ENCODE peak calls at places on chromosomes 3 and 15, in eight cellular contexts. One of them, this sample, is unnamed.
A peak's percentile ranks its signal among the peaks of the same experiment; 100 is the strongest.

GRCh38 chr3:31268868-31269267 is 263.9 kb upstream of the STT3B start:
- DNase-seq in A549: no peak
- DNase-seq in SK-N-SH: no peak
- DNase-seq in neural crest cell: no peak
- DNase-seq in DMS53: no peak
- DNase-seq in stimulated activated CD4-positive, alpha-beta T cell treated with anti-CD3 and anti-CD28 coated beads, Interleukin-12 subunit alpha, Interleukin-12 subunit beta, amount 100 ng/mL, for 24 hours: no peak
- DNase-seq in cardiac muscle cell: no peak
- DNase-seq in RPMI7951: no peak
- DNase-seq in this sample: no peak

GRCh38 chr3:143613226-143613625 is 235.0 kb downstream of the SLC9A9 start:
- DNase-seq in A549: no peak
- DNase-seq in SK-N-SH: no peak
- DNase-seq in neural crest cell: no peak
- DNase-seq in DMS53: no peak
- DNase-seq in stimulated activated CD4-positive, alpha-beta T cell treated with anti-CD3 and anti-CD28 coated beads, Interleukin-12 subunit alpha, Interleukin-12 subunit beta, amount 100 ng/mL, for 24 hours: no peak
- DNase-seq in cardiac muscle cell: peak; percentile 34
- DNase-seq in RPMI7951: no peak
- DNase-seq in this sample: no peak

GRCh38 chr3:13624671-13625125 is 75.8 kb downstream of the FBLN2 start:
- DNase-seq in A549: no peak
- DNase-seq in SK-N-SH: no peak
- DNase-seq in neural crest cell: no peak
- DNase-seq in DMS53: no peak
- DNase-seq in stimulated activated CD4-positive, alpha-beta T cell treated with anti-CD3 and anti-CD28 coated beads, Interleukin-12 subunit alpha, Interleukin-12 subunit beta, amount 100 ng/mL, for 24 hours: no peak
- DNase-seq in cardiac muscle cell: no peak
- DNase-seq in RPMI7951: no peak
- DNase-seq in this sample: no peak

GRCh38 chr3:3853584-3853983 is 54.4 kb downstream of the LRRN1 start:
- DNase-seq in A549: no peak
- DNase-seq in SK-N-SH: no peak
- DNase-seq in neural crest cell: no peak
- DNase-seq in DMS53: no peak
- DNase-seq in stimulated activated CD4-positive, alpha-beta T cell treated with anti-CD3 and anti-CD28 coated beads, Interleukin-12 subunit alpha, Interleukin-12 subunit beta, amount 100 ng/mL, for 24 hours: no peak
- DNase-seq in cardiac muscle cell: no peak
- DNase-seq in RPMI7951: no peak
- DNase-seq in this sample: no peak

GRCh38 chr3:88150371-88150770 is 612 bp downstream of the C3orf38 start:
- DNase-seq in A549: no peak
- DNase-seq in SK-N-SH: peak; percentile 9
- DNase-seq in neural crest cell: no peak
- DNase-seq in DMS53: peak; percentile 4
- DNase-seq in stimulated activated CD4-positive, alpha-beta T cell treated with anti-CD3 and anti-CD28 coated beads, Interleukin-12 subunit alpha, Interleukin-12 subunit beta, amount 100 ng/mL, for 24 hours: no peak
- DNase-seq in cardiac muscle cell: peak; percentile 25
- DNase-seq in RPMI7951: no peak
- DNase-seq in this sample: no peak

GRCh38 chr3:34377961-34378360 is 579.5 kb downstream of the PDCD6IP start:
- DNase-seq in A549: no peak
- DNase-seq in SK-N-SH: no peak
- DNase-seq in neural crest cell: no peak
- DNase-seq in DMS53: no peak
- DNase-seq in stimulated activated CD4-positive, alpha-beta T cell treated with anti-CD3 and anti-CD28 coated beads, Interleukin-12 subunit alpha, Interleukin-12 subunit beta, amount 100 ng/mL, for 24 hours: no peak
- DNase-seq in cardiac muscle cell: no peak
- DNase-seq in RPMI7951: no peak
- DNase-seq in this sample: no peak

GRCh38 chr3:184459355-184459754 is 79.5 kb downstream of the CHRD start:
- DNase-seq in A549: no peak
- DNase-seq in SK-N-SH: no peak
- DNase-seq in neural crest cell: no peak
- DNase-seq in DMS53: peak; percentile 12
- DNase-seq in stimulated activated CD4-positive, alpha-beta T cell treated with anti-CD3 and anti-CD28 coated beads, Interleukin-12 subunit alpha, Interleukin-12 subunit beta, amount 100 ng/mL, for 24 hours: no peak
- DNase-seq in cardiac muscle cell: peak; percentile 59
- DNase-seq in RPMI7951: peak; percentile 83
- DNase-seq in this sample: no peak

GRCh38 chr15:30865257-30865656 is 38.5 kb upstream of the FAN1 start:
- DNase-seq in A549: no peak
- DNase-seq in SK-N-SH: no peak
- DNase-seq in neural crest cell: no peak
- DNase-seq in DMS53: peak; percentile 72
- DNase-seq in stimulated activated CD4-positive, alpha-beta T cell treated with anti-CD3 and anti-CD28 coated beads, Interleukin-12 subunit alpha, Interleukin-12 subunit beta, amount 100 ng/mL, for 24 hours: no peak
- DNase-seq in cardiac muscle cell: no peak
- DNase-seq in RPMI7951: no peak
- DNase-seq in this sample: no peak

GRCh38 chr3:7271631-7272030 is 410.7 kb downstream of the GRM7 start:
- DNase-seq in A549: no peak
- DNase-seq in SK-N-SH: no peak
- DNase-seq in neural crest cell: no peak
- DNase-seq in DMS53: peak; percentile 0
- DNase-seq in stimulated activated CD4-positive, alpha-beta T cell treated with anti-CD3 and anti-CD28 coated beads, Interleukin-12 subunit alpha, Interleukin-12 subunit beta, amount 100 ng/mL, for 24 hours: no peak
- DNase-seq in cardiac muscle cell: no peak
- DNase-seq in RPMI7951: no peak
- DNase-seq in this sample: no peak

GRCh38 chr3:6605245-6605644 is 255.7 kb upstream of the GRM7 start:
- DNase-seq in A549: no peak
- DNase-seq in SK-N-SH: no peak
- DNase-seq in neural crest cell: no peak
- DNase-seq in DMS53: peak; percentile 1
- DNase-seq in stimulated activated CD4-positive, alpha-beta T cell treated with anti-CD3 and anti-CD28 coated beads, Interleukin-12 subunit alpha, Interleukin-12 subunit beta, amount 100 ng/mL, for 24 hours: no peak
- DNase-seq in cardiac muscle cell: no peak
- DNase-seq in RPMI7951: no peak
- DNase-seq in this sample: no peak

GRCh38 chr15:41546846-41547786 is 3.1 kb upstream of the RPAP1 start:
- DNase-seq in A549: peak; percentile 29
- DNase-seq in SK-N-SH: no peak
- DNase-seq in neural crest cell: no peak
- DNase-seq in DMS53: peak; percentile 37
- DNase-seq in stimulated activated CD4-positive, alpha-beta T cell treated with anti-CD3 and anti-CD28 coated beads, Interleukin-12 subunit alpha, Interleukin-12 subunit beta, amount 100 ng/mL, for 24 hours: no peak
- DNase-seq in cardiac muscle cell: peak; percentile 36
- DNase-seq in RPMI7951: peak; percentile 83
- DNase-seq in this sample: no peak

GRCh38 chr3:137148917-137149316 is 191.1 kb downstream of the IL20RB start:
- DNase-seq in A549: no peak
- DNase-seq in SK-N-SH: no peak
- DNase-seq in neural crest cell: no peak
- DNase-seq in DMS53: no peak
- DNase-seq in stimulated activated CD4-positive, alpha-beta T cell treated with anti-CD3 and anti-CD28 coated beads, Interleukin-12 subunit alpha, Interleukin-12 subunit beta, amount 100 ng/mL, for 24 hours: no peak
- DNase-seq in cardiac muscle cell: no peak
- DNase-seq in RPMI7951: no peak
- DNase-seq in this sample: no peak

GRCh38 chr15:55823699-55824098 is 80.7 kb upstream of the PRTG start:
- DNase-seq in A549: no peak
- DNase-seq in SK-N-SH: no peak
- DNase-seq in neural crest cell: no peak
- DNase-seq in DMS53: no peak
- DNase-seq in stimulated activated CD4-positive, alpha-beta T cell treated with anti-CD3 and anti-CD28 coated beads, Interleukin-12 subunit alpha, Interleukin-12 subunit beta, amount 100 ng/mL, for 24 hours: no peak
- DNase-seq in cardiac muscle cell: peak; percentile 66
- DNase-seq in RPMI7951: no peak
- DNase-seq in this sample: no peak

GRCh38 chr3:175608351-175608750 is 749.2 kb downstream of the NAALADL2 start:
- DNase-seq in A549: no peak
- DNase-seq in SK-N-SH: no peak
- DNase-seq in neural crest cell: no peak
- DNase-seq in DMS53: no peak
- DNase-seq in stimulated activated CD4-positive, alpha-beta T cell treated with anti-CD3 and anti-CD28 coated beads, Interleukin-12 subunit alpha, Interleukin-12 subunit beta, amount 100 ng/mL, for 24 hours: no peak
- DNase-seq in cardiac muscle cell: no peak
- DNase-seq in RPMI7951: no peak
- DNase-seq in this sample: no peak

GRCh38 chr3:106198828-106199194 is 330.0 kb upstream of the CBLB start:
- DNase-seq in A549: no peak
- DNase-seq in SK-N-SH: no peak
- DNase-seq in neural crest cell: no peak
- DNase-seq in DMS53: no peak
- DNase-seq in stimulated activated CD4-positive, alpha-beta T cell treated with anti-CD3 and anti-CD28 coated beads, Interleukin-12 subunit alpha, Interleukin-12 subunit beta, amount 100 ng/mL, for 24 hours: no peak
- DNase-seq in cardiac muscle cell: peak; percentile 33
- DNase-seq in RPMI7951: no peak
- DNase-seq in this sample: no peak

GRCh38 chr3:32675650-32676049 is 9.3 kb upstream of the CNOT10 start:
- DNase-seq in A549: no peak
- DNase-seq in SK-N-SH: no peak
- DNase-seq in neural crest cell: no peak
- DNase-seq in DMS53: no peak
- DNase-seq in stimulated activated CD4-positive, alpha-beta T cell treated with anti-CD3 and anti-CD28 coated beads, Interleukin-12 subunit alpha, Interleukin-12 subunit beta, amount 100 ng/mL, for 24 hours: no peak
- DNase-seq in cardiac muscle cell: no peak
- DNase-seq in RPMI7951: no peak
- DNase-seq in this sample: no peak

GRCh38 chr15:93028632-93029612 is 60.1 kb downstream of the RGMA start:
- DNase-seq in A549: no peak
- DNase-seq in SK-N-SH: no peak
- DNase-seq in neural crest cell: no peak
- DNase-seq in DMS53: peak; percentile 7
- DNase-seq in stimulated activated CD4-positive, alpha-beta T cell treated with anti-CD3 and anti-CD28 coated beads, Interleukin-12 subunit alpha, Interleukin-12 subunit beta, amount 100 ng/mL, for 24 hours: no peak
- DNase-seq in cardiac muscle cell: peak; percentile 97
- DNase-seq in RPMI7951: peak; percentile 65
- DNase-seq in this sample: no peak

GRCh38 chr3:168398371-168399030 is 302.8 kb upstream of the GOLIM4 start:
- DNase-seq in A549: no peak
- DNase-seq in SK-N-SH: no peak
- DNase-seq in neural crest cell: no peak
- DNase-seq in DMS53: no peak
- DNase-seq in stimulated activated CD4-positive, alpha-beta T cell treated with anti-CD3 and anti-CD28 coated beads, Interleukin-12 subunit alpha, Interleukin-12 subunit beta, amount 100 ng/mL, for 24 hours: no peak
- DNase-seq in cardiac muscle cell: peak; percentile 40
- DNase-seq in RPMI7951: no peak
- DNase-seq in this sample: no peak

GRCh38 chr3:12956316-12956660 is 114.9 kb upstream of the RPL32 start:
- DNase-seq in A549: no peak
- DNase-seq in SK-N-SH: no peak
- DNase-seq in neural crest cell: no peak
- DNase-seq in DMS53: no peak
- DNase-seq in stimulated activated CD4-positive, alpha-beta T cell treated with anti-CD3 and anti-CD28 coated beads, Interleukin-12 subunit alpha, Interleukin-12 subunit beta, amount 100 ng/mL, for 24 hours: no peak
- DNase-seq in cardiac muscle cell: no peak
- DNase-seq in RPMI7951: peak; percentile 20
- DNase-seq in this sample: no peak

GRCh38 chr3:113626513-113627371 is 69.7 kb downstream of the USF3 start:
- DNase-seq in A549: peak; percentile 82
- DNase-seq in SK-N-SH: peak; percentile 73
- DNase-seq in neural crest cell: peak; percentile 38
- DNase-seq in DMS53: peak; percentile 81
- DNase-seq in stimulated activated CD4-positive, alpha-beta T cell treated with anti-CD3 and anti-CD28 coated beads, Interleukin-12 subunit alpha, Interleukin-12 subunit beta, amount 100 ng/mL, for 24 hours: no peak
- DNase-seq in cardiac muscle cell: peak; percentile 70
- DNase-seq in RPMI7951: peak; percentile 76
- DNase-seq in this sample: peak; percentile 41

GRCh38 chr3:127684871-127685707 is 12.3 kb downstream of the ABTB1 start:
- DNase-seq in A549: no peak
- DNase-seq in SK-N-SH: no peak
- DNase-seq in neural crest cell: no peak
- DNase-seq in DMS53: no peak
- DNase-seq in stimulated activated CD4-positive, alpha-beta T cell treated with anti-CD3 and anti-CD28 coated beads, Interleukin-12 subunit alpha, Interleukin-12 subunit beta, amount 100 ng/mL, for 24 hours: no peak
- DNase-seq in cardiac muscle cell: no peak
- DNase-seq in RPMI7951: no peak
- DNase-seq in this sample: no peak

GRCh38 chr3:17639765-17640164 is 102.7 kb downstream of the TBC1D5 start:
- DNase-seq in A549: peak; percentile 96
- DNase-seq in SK-N-SH: no peak
- DNase-seq in neural crest cell: no peak
- DNase-seq in DMS53: peak; percentile 29
- DNase-seq in stimulated activated CD4-positive, alpha-beta T cell treated with anti-CD3 and anti-CD28 coated beads, Interleukin-12 subunit alpha, Interleukin-12 subunit beta, amount 100 ng/mL, for 24 hours: no peak
- DNase-seq in cardiac muscle cell: peak; percentile 93
- DNase-seq in RPMI7951: peak; percentile 87
- DNase-seq in this sample: no peak